ENCODE peak calls at places on chromosomes 3 and 15, in ten cellular contexts. K is H1, Z is SJSA1, S is pancreas, X is stomach, R is fibroblast of lung, U is ovary, A is neuronal stem cell, J is cardiac muscle cell, W is tibial artery. T is an unnamed sample. For H3K9me3, the result is how much of the 10 kb centered on the place peaks cover.

GRCh38 chr3:43838877-43839276 is 148.1 kb downstream of the ABHD5 start:
- DNase-seq in A (no peak), J (no peak), S (no peak), X (no peak), W (no peak), K (no peak), R (no peak), Z (no peak), U (no peak), T (no peak)

GRCh38 chr15:93324191-93324590 is 235.2 kb upstream of the RGMA start:
- DNase-seq in X (no peak), A (no peak), Z (no peak), W (no peak), U (no peak), J (no peak), S (no peak), R (peak), K (no peak), T (no peak)

GRCh38 chr3:186281172-186281571 is 80.9 kb downstream of the DGKG start:
- DNase-seq in U (no peak), W (no peak), A (no peak), S (no peak), K (no peak), X (no peak), Z (peak), R (peak), J (peak), T (no peak)

GRCh38 chr3:72345237-72345878 is 502.9 kb downstream of the SHQ1 start:
- DNase-seq in W (no peak), Z (peak), K (no peak), U (no peak), R (peak), J (peak), X (no peak), A (no peak), S (no peak), T (no peak)

GRCh38 chr15:76994001-76994400 is 925 bp upstream of the PSTPIP1 start:
- DNase-seq in K (no peak), J (no peak), W (no peak), Z (no peak), A (no peak), U (peak), X (peak), R (no peak), S (no peak), T (no peak)

GRCh38 chr3:107117922-107118576 is 259.2 kb upstream of the CCDC54 start:
- DNase-seq in A (peak), X (no peak), Z (peak), R (peak), W (peak), U (peak), S (no peak), J (peak), K (peak), T (no peak)

GRCh38 chr15:78103406-78104118 is 11.2 kb downstream of the SH2D7 start:
- DNase-seq in K (no peak), S (no peak), W (no peak), X (peak), A (no peak), R (no peak), J (no peak), Z (no peak), U (no peak), T (no peak)

GRCh38 chr3:112117826-112118571 is 15.0 kb downstream of the GCSAM start:
- DNase-seq in R (no peak), Z (no peak), W (peak), U (no peak), K (no peak), J (no peak), S (no peak), X (no peak), A (no peak), T (no peak)

GRCh38 chr3:67090472-67090871 is 92.4 kb downstream of the KBTBD8 start:
- DNase-seq in J (peak), W (no peak), X (no peak), Z (no peak), K (no peak), A (no peak), U (no peak), R (peak), S (no peak), T (no peak)

GRCh38 chr3:47294392-47294791 is 11.6 kb downstream of the KLHL18 start:
- DNase-seq in S (no peak), W (no peak), A (no peak), J (no peak), Z (no peak), U (no peak), R (no peak), X (no peak), K (no peak), T (no peak)

GRCh38 chr3:12193485-12194165 is 34.9 kb upstream of the TIMP4 start:
- DNase-seq in A (no peak), J (peak), S (no peak), X (peak), Z (peak), R (peak), K (no peak), U (no peak), W (peak), T (no peak)

GRCh38 chr3:128597900-128598299 is 52.7 kb downstream of the RPN1 start:
- DNase-seq in A (no peak), K (no peak), S (no peak), J (no peak), W (no peak), Z (no peak), R (no peak), X (no peak), U (no peak), T (no peak)

GRCh38 chr3:93973160-93974126 is at the start of gene PROS1:
- DNase-seq in W (peak), U (peak), K (peak), S (peak), R (peak), A (peak), X (peak), J (peak), Z (peak), T (peak)

GRCh38 chr3:172152869-172153268 is 113.5 kb downstream of the FNDC3B start:
- DNase-seq in A (no peak), Z (no peak), S (no peak), X (no peak), R (peak), J (peak), K (no peak), W (no peak), U (no peak), T (no peak)

GRCh38 chr15:78334845-78335244 is 5.3 kb upstream of the CRABP1 start:
- DNase-seq in J (no peak), K (no peak), W (no peak), Z (no peak), A (no peak), S (no peak), X (no peak), R (no peak), U (no peak), T (no peak)

GRCh38 chr15:100725121-100726069 is 123.0 kb downstream of the ASB7 start:
- DNase-seq in W (no peak), J (peak), R (peak), K (no peak), A (no peak), U (no peak), X (no peak), Z (peak), S (no peak), T (no peak)
- H3K9me3 ChIP-seq in W (under half), J (under half), R (under half), K (under half), A (under half), U (under half), X (under half), Z (under half), S (under half), T (under half)

DNA sequence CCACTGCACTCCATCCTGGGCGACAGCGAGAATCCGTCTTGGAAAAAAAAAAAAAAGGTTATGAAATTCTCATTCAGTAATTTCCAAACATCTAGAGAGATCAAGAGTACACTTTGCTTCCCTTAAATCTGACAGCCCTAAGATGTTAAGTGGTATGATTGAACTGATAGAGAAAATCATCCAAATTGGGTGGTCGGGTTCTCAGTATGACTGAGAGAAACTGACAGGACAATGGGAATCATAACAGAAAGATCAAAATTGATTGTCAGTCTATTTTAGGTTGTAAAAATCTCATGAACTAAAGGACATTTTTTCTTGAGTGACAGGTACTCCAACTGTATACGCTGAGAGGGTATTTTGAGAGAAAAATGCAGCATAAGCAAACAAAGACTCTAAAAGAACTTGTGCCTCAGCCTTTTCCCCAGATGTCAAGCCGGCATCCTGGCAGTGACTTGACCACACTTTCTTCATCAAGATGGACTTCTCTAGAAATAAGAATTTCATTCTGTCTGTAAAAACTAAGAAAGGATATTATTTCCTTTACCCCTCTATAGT is 65.8 kb downstream of the MYO5A start:
- DNase-seq in S (no peak), J (no peak), W (no peak), A (no peak), R (no peak), Z (no peak), K (no peak), U (no peak), X (no peak), T (no peak)
- H3K4me3 ChIP-seq in S (no peak), J (no peak), W (no peak), A (no peak), R (no peak), Z (no peak), K (no peak), U (no peak), X (no peak), T (no peak)

GRCh38 chr3:58685641-58686040 is 19.1 kb upstream of the FAM3D start:
- DNase-seq in U (no peak), R (no peak), A (no peak), J (no peak), S (no peak), K (no peak), X (no peak), Z (no peak), W (no peak), T (no peak)
- H3K9me3 ChIP-seq in U (under half), R (under half), A (under half), J (under half), S (under half), K (under half), X (under half), Z (under half), W (under half), T (under half)

GRCh38 chr15:66843581-66843980 is 141.5 kb downstream of the SMAD6 start:
- DNase-seq in U (no peak), S (no peak), R (no peak), K (no peak), W (no peak), J (no peak), A (no peak), Z (no peak), X (no peak), T (no peak)

GRCh38 chr15:66844041-66844746 is 142.2 kb downstream of the SMAD6 start:
- DNase-seq in R (no peak), W (no peak), J (no peak), S (no peak), X (no peak), K (no peak), U (no peak), A (no peak), Z (no peak), T (no peak)

GRCh38 chr15:66842710-66843441 is 140.8 kb downstream of the SMAD6 start:
- DNase-seq in U (peak), X (peak), K (no peak), A (no peak), J (peak), R (peak), S (peak), W (peak), Z (peak), T (peak)

GRCh38 chr15:66840615-66841014 is 138.6 kb downstream of the SMAD6 start:
- DNase-seq in X (no peak), W (peak), Z (no peak), K (no peak), U (no peak), A (no peak), R (no peak), S (no peak), J (no peak), T (no peak)

GRCh38 chr15:66841953-66842681 is 140.1 kb downstream of the SMAD6 start:
- DNase-seq in Z (peak), J (peak), K (no peak), X (peak), W (peak), R (peak), U (peak), S (peak), A (peak), T (peak)
- H3K4me3 ChIP-seq in Z (peak), J (peak), K (peak), X (peak), W (peak), R (peak), U (peak), S (peak), A (peak), T (peak)

GRCh38 chr15:40932146-40932545 is 3.0 kb downstream of the DLL4 start:
- DNase-seq in X (no peak), Z (no peak), W (no peak), A (no peak), K (no peak), R (no peak), S (no peak), J (no peak), U (no peak), T (no peak)

GRCh38 chr15:40934457-40934856 is 5.3 kb downstream of the DLL4 start:
- DNase-seq in U (no peak), X (no peak), R (no peak), S (no peak), A (no peak), Z (no peak), K (no peak), J (no peak), W (no peak), T (no peak)

GRCh38 chr15:40931300-40932142 is 2.4 kb downstream of the DLL4 start:
- DNase-seq in A (no peak), R (no peak), K (no peak), Z (no peak), X (no peak), S (no peak), U (no peak), J (no peak), W (no peak), T (no peak)

GRCh38 chr15:40933520-40933904 is 4.4 kb downstream of the DLL4 start:
- DNase-seq in X (no peak), A (no peak), S (no peak), R (no peak), Z (no peak), K (no peak), U (no peak), J (no peak), W (no peak), T (no peak)

DNA sequence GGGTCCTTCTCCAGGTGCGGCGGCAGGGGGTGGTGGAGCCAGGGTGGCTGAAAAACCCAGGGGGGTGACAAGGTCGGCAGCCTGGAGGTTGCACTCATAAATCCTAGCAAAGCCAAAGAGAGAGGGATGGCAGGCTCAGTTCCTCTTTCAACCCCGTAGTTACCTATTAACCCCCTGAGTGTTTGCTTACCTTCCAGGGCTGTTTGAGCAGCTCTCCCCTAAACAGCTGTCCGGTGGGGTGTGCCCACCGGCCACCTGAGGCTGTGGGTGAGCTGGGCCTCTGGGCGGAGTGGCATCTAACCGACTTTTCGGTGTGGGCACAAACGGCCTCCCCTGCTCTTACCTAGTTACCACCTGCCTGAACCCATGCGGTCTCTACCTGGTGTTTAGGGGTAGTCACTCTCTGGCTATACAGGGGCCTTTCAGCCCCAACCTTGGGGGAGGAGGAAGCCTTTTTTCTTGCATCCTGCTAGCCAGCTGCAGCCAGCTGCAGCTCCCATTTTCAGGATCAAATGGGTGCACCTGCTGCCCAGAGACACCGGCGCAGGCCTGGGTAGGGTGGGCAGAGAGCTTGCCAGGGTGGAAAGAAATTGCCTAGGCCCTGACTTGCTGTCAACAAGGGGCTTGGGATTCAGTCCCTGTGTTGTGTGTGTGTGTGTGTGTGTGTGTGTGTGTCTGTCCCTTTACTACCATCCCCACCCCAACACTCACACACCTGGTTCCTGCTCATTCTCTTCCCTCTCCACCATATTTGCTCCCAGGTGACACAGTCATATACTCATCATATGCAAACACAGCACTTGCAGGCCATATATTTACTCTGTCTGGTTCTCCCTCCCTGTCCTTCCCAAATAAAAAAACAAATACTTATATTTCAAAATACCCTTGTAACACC is 3.7 kb downstream of the DLL4 start:
- DNase-seq in R (no peak), U (no peak), W (no peak), Z (no peak), X (no peak), A (no peak), S (no peak), K (no peak), J (no peak), T (no peak)
- H3K9me3 ChIP-seq in R (under half), U (under half), W (under half), Z (under half), X (under half), A (under half), S (under half), K (under half), J (under half), T (under half)

GRCh38 chr3:108590443-108590842 is 921 bp downstream of the DZIP3 start:
- DNase-seq in S (no peak), R (peak), Z (no peak), A (no peak), J (no peak), U (no peak), W (no peak), K (no peak), X (no peak), T (no peak)
- H3K4me3 ChIP-seq in S (peak), R (peak), Z (peak), A (no peak), J (peak), U (peak), W (peak), K (peak), X (peak), T (peak)

DNA sequence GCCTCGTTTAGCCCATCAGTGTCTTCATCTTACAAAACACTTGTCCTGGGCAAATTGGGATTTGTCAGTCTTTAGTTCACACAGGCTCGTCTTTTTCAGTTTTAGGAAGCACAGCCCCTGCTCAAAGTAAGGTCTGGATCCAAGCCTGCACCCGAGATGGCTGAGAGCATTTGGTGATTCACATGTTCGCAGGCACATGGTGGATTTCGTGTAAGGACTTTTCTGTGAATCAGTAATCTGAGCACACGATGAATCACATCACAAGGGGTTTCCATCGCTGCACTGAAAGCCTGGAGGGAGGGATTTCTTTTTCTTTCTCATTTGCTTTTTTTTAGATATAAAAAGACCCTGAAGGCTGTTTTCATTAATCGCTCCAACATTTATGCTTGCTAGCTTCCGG is 435.5 kb upstream of the ATP10A start:
- DNase-seq in U (no peak), Z (no peak), A (no peak), W (no peak), X (no peak), S (no peak), J (no peak), K (no peak), R (no peak), T (no peak)
- H3K9me3 ChIP-seq in U (under half), Z (under half), A (under half), W (under half), X (under half), S (under half), J (under half), K (under half), R (under half), T (under half)

DNA sequence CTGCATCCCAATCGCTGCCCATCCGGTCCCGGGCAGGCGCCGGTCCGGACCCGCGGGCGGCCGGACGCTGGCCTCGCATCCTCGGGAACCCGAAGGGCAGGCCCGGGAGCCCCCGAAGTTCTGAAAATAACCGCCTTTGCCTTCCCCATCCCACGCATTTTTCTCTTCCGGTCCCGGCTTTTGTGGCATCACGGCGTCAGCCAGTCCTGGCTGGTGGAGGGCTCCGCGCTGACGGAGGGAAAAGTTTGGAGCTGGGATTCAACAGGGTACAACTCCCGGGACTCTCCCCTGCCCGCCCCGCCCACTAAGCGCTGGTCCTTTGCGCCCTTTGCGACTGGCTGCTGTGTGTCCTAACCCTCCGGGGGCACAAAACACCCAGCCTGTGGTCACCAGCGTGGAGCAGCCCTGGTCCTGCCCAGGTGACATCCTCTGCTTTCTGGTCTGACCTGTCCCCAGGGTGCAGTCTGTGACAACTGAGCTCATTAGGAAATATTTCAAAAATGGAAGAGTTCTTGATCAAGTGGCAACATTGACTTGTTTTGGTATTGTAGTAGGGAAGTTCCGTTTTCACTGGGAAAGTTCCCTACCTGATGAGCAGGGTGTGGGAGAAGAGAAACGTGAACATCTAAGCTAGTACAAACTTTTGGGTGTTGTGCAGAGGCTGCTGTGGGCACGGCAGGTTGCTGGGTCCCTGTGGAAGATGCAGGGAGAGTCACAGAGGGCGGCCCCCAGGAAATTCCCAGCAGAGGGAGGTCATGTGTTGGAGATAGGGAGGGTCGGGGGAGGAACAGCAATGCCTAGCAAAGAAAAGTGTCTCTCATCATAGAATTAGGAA is 754 bp downstream of the ARNT2 start:
- DNase-seq in X (no peak), S (peak), W (no peak), Z (no peak), U (peak), R (peak), K (no peak), A (peak), J (peak), T (no peak)
- H3K4me3 ChIP-seq in X (peak), S (peak), W (peak), Z (peak), U (peak), R (peak), K (peak), A (peak), J (peak), T (peak)

DNA sequence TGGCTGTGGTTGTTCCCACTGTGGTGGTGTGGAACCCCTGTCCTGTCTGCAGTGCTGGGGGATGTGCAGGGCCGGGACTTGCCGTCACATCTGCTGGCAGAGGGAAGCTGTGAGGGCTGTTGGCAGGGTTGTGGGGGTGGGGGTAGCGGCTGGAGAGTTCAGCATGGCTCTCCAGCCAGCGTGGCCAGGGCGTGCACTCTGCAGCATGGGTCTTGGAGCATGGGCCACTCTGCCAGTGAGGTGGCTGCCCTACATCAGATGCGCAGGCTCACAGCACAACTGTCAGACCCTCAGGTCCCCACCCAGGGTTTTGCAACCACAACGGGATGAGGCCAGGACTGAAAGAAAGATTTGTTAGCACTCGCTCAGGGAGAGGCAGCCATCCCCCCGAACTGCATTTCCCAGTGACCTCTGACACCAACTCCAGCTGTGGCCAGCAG is 237.7 kb upstream of the LYSMD4 start:
- DNase-seq in W (no peak), A (no peak), U (peak), Z (no peak), J (no peak), R (no peak), K (no peak), X (no peak), S (no peak), T (no peak)
- H3K9me3 ChIP-seq in W (under half), A (under half), U (under half), Z (under half), J (under half), R (under half), K (under half), X (under half), S (under half), T (under half)

T was measured in prostate gland.